ENCODE peak calls at places on chromosomes 13 and 19, in four cellular contexts. One of them, this sample, is unnamed.

GRCh38 chr13:84609716-84610115 is 727.4 kb upstream of the SLITRK1 start:
- DNase-seq in stomach: no peak
- DNase-seq in ovary: no peak
- DNase-seq in adrenal gland: no peak
- DNase-seq in this sample: no peak

GRCh38 chr19:30693179-30693578 is 321.0 kb downstream of the ZNF536 start:
- DNase-seq in stomach: no peak
- DNase-seq in ovary: no peak
- DNase-seq in adrenal gland: no peak
- DNase-seq in this sample: no peak

GRCh38 chr19:2041436-2041685 is 9.7 kb downstream of the MKNK2 start:
- DNase-seq in stomach: no peak
- DNase-seq in ovary: no peak
- DNase-seq in adrenal gland: no peak
- DNase-seq in this sample: peak; percentile 2

GRCh38 chr13:52405767-52406494 is at the start of gene THSD1:
- DNase-seq in stomach: peak; percentile 38
- DNase-seq in ovary: peak; percentile 70
- DNase-seq in adrenal gland: peak; percentile 56
- DNase-seq in this sample: peak; percentile 16

GRCh38 chr13:23518231-23518630 is 52.0 kb upstream of the TNFRSF19 start:
- DNase-seq in stomach: no peak
- DNase-seq in ovary: no peak
- DNase-seq in adrenal gland: no peak
- DNase-seq in this sample: no peak

GRCh38 chr13:113083402-113084061 is 22.1 kb upstream of the F7 start:
- DNase-seq in stomach: no peak
- DNase-seq in ovary: no peak
- DNase-seq in adrenal gland: no peak
- DNase-seq in this sample: peak; percentile 55

GRCh38 chr13:32811297-32811800 is 204.9 kb upstream of the KL start:
- DNase-seq in stomach: no peak
- DNase-seq in ovary: no peak
- DNase-seq in adrenal gland: peak; percentile 13
- DNase-seq in this sample: no peak

GRCh38 chr13:20301391-20302071 is 69.4 kb upstream of the GJB6 start:
- DNase-seq in stomach: no peak
- DNase-seq in ovary: no peak
- DNase-seq in adrenal gland: no peak
- DNase-seq in this sample: no peak

GRCh38 chr13:45297456-45298205 is 43.4 kb downstream of the TPT1 start:
- DNase-seq in stomach: no peak
- DNase-seq in ovary: no peak
- DNase-seq in adrenal gland: no peak
- DNase-seq in this sample: peak; percentile 14

GRCh38 chr19:33294058-33294798 is 8.1 kb downstream of the CEBPA start:
- DNase-seq in stomach: no peak
- DNase-seq in ovary: no peak
- DNase-seq in adrenal gland: peak; percentile 5
- DNase-seq in this sample: no peak

GRCh38 chr19:47719047-47719885 is 6.0 kb downstream of the EHD2 start:
- DNase-seq in stomach: peak; percentile 60
- DNase-seq in ovary: peak; percentile 97
- DNase-seq in adrenal gland: peak; percentile 94
- DNase-seq in this sample: peak; percentile 64

GRCh38 chr19:3142292-3142670 is 6.4 kb downstream of the GNA15 start:
- DNase-seq in stomach: no peak
- DNase-seq in ovary: no peak
- DNase-seq in adrenal gland: peak; percentile 74
- DNase-seq in this sample: no peak

GRCh38 chr19:2441096-2441752 is 13.8 kb upstream of the TIMM13 start:
- DNase-seq in stomach: no peak
- DNase-seq in ovary: no peak
- DNase-seq in adrenal gland: no peak
- DNase-seq in this sample: no peak

GRCh38 chr13:99339736-99340392 is 32.7 kb upstream of the GPR183 start:
- DNase-seq in stomach: peak; percentile 69
- DNase-seq in ovary: no peak
- DNase-seq in adrenal gland: no peak
- DNase-seq in this sample: no peak

GRCh38 chr13:98488736-98489135 is 88.2 kb downstream of the STK24 start:
- DNase-seq in stomach: no peak
- DNase-seq in ovary: no peak
- DNase-seq in adrenal gland: no peak
- DNase-seq in this sample: no peak

GRCh38 chr19:16351133-16351809 is 26.6 kb downstream of the KLF2 start:
- DNase-seq in stomach: no peak
- DNase-seq in ovary: no peak
- DNase-seq in adrenal gland: no peak
- DNase-seq in this sample: no peak

GRCh38 chr19:2607712-2608601 is 94.5 kb downstream of the GNG7 start:
- DNase-seq in stomach: no peak
- DNase-seq in ovary: peak; percentile 38
- DNase-seq in adrenal gland: no peak
- DNase-seq in this sample: no peak

GRCh38 chr19:54029930-54030490 is 33.7 kb downstream of the VSTM1 start:
- DNase-seq in stomach: peak; percentile 66
- DNase-seq in ovary: peak; percentile 45
- DNase-seq in adrenal gland: peak; percentile 36
- DNase-seq in this sample: peak; percentile 23

GRCh38 chr19:56765107-56765506 is 75.4 kb downstream of the PEG3 start:
- DNase-seq in stomach: peak; percentile 30
- DNase-seq in ovary: peak; percentile 88
- DNase-seq in adrenal gland: peak; percentile 75
- DNase-seq in this sample: no peak

GRCh38 chr19:45822716-45823115 is 7.6 kb upstream of the RSPH6A start:
- DNase-seq in stomach: no peak
- DNase-seq in ovary: no peak
- DNase-seq in adrenal gland: no peak
- DNase-seq in this sample: no peak

GRCh38 chr19:737591-738093 is 13.3 kb upstream of the MISP start:
- DNase-seq in stomach: peak; percentile 52
- DNase-seq in ovary: peak; percentile 74
- DNase-seq in adrenal gland: peak; percentile 42
- DNase-seq in this sample: no peak

GRCh38 chr13:114082849-114083645 is 49.4 kb downstream of the RASA3 start:
- DNase-seq in stomach: no peak
- DNase-seq in ovary: no peak
- DNase-seq in adrenal gland: no peak
- DNase-seq in this sample: no peak

GRCh38 chr13:99968521-99969367 is 2.8 kb downstream of the ZIC5 start:
- DNase-seq in stomach: no peak
- DNase-seq in ovary: no peak
- DNase-seq in adrenal gland: no peak
- DNase-seq in this sample: no peak

GRCh38 chr13:24050796-24051715 is 109.5 kb upstream of the SPATA13 start:
- DNase-seq in stomach: no peak
- DNase-seq in ovary: no peak
- DNase-seq in adrenal gland: no peak
- DNase-seq in this sample: no peak

GRCh38 chr19:8530061-8530679 is 16.2 kb upstream of the ZNF414 start:
- DNase-seq in stomach: no peak
- DNase-seq in ovary: no peak
- DNase-seq in adrenal gland: no peak
- DNase-seq in this sample: no peak

GRCh38 chr19:8529369-8530006 is 15.5 kb upstream of the ZNF414 start:
- DNase-seq in stomach: no peak
- DNase-seq in ovary: no peak
- DNase-seq in adrenal gland: no peak
- DNase-seq in this sample: no peak

GRCh38 chr19:8526345-8527062 is 12.5 kb upstream of the ZNF414 start:
- DNase-seq in stomach: peak; percentile 93
- DNase-seq in ovary: peak; percentile 96
- DNase-seq in adrenal gland: peak; percentile 93
- DNase-seq in this sample: peak; percentile 63

GRCh38 chr19:8528500-8528899 is 14.5 kb upstream of the ZNF414 start:
- DNase-seq in stomach: no peak
- DNase-seq in ovary: no peak
- DNase-seq in adrenal gland: no peak
- DNase-seq in this sample: no peak

DNA sequence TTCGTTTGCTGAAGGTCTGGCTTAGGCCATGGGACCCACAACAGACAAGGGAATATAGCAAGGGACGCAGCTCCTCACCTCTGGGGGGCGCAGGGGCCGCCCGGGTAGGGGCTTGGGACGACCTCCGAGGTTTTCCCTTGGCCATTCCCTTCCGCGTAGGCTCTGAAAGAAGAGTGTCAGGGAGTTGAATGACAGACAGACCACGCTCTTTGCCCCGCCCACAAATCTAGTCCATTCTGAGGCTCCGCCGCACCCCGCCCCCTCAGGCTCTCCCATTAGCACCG is 11.4 kb upstream of the ZNF414 start:
- DNase-seq in stomach: no peak
- DNase-seq in ovary: no peak
- DNase-seq in adrenal gland: no peak
- DNase-seq in this sample: no peak
- TF ChIP-seq POLR2A in stomach: no peak
- TF ChIP-seq POLR2A in ovary: no peak
- TF ChIP-seq POLR2A in adrenal gland: peak; percentile 49
- TF ChIP-seq POLR2A in this sample: peak; percentile 17

DNA sequence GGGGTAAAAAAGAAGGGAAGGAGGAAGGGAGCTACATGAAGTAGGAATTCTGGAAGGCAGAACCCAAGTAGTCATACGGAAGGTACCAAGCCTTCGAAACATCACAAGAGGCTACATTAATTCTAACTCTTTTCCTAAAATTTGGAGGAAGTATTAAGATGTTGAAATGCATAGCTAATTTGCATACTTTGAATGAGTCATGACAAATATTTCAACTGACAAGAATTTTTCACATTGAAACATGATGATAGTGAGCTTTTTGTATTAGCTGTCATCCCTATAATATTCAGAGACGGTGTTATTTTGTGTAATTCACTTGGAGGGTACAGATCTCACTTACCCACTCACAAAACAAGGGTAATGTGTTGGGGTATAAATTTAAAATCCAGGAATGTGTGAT is 9.1 kb upstream of the ACOD1 start:
- DNase-seq in stomach: no peak
- DNase-seq in ovary: no peak
- DNase-seq in adrenal gland: no peak
- DNase-seq in this sample: no peak
- H3K27ac ChIP-seq in stomach: no peak overlapping the region
- H3K27ac ChIP-seq in ovary: no peak overlapping the region
- H3K27ac ChIP-seq in adrenal gland: no peak overlapping the region
- H3K27ac ChIP-seq in this sample: no peak overlapping the region

GRCh38 chr19:17910776-17911360 is 21.9 kb upstream of the CCDC124 start:
- DNase-seq in stomach: no peak
- DNase-seq in ovary: no peak
- DNase-seq in adrenal gland: no peak
- DNase-seq in this sample: no peak

GRCh38 chr19:17920527-17920926 is 12.3 kb upstream of the CCDC124 start:
- DNase-seq in stomach: no peak
- DNase-seq in ovary: no peak
- DNase-seq in adrenal gland: no peak
- DNase-seq in this sample: no peak

GRCh38 chr19:17915940-17916593 is 16.7 kb upstream of the CCDC124 start:
- DNase-seq in stomach: peak; percentile 44
- DNase-seq in ovary: no peak
- DNase-seq in adrenal gland: no peak
- DNase-seq in this sample: no peak
- H3K27me3 ChIP-seq in stomach: peaks cover 16% of the 10 kb centered on the region
- H3K27me3 ChIP-seq in ovary: no peaks in the 10 kb centered on the region
- H3K27me3 ChIP-seq in adrenal gland: peaks cover 5% of the 10 kb centered on the region
- H3K27me3 ChIP-seq in this sample: peaks cover 7% of the 10 kb centered on the region

GRCh38 chr13:37791699-37792098 is 77.9 kb downstream of the TRPC4 start:
- DNase-seq in stomach: no peak
- DNase-seq in ovary: no peak
- DNase-seq in adrenal gland: no peak
- DNase-seq in this sample: no peak

GRCh38 chr13:37788346-37788745 is 81.2 kb downstream of the TRPC4 start:
- DNase-seq in stomach: no peak
- DNase-seq in ovary: no peak
- DNase-seq in adrenal gland: no peak
- DNase-seq in this sample: no peak
- TF ChIP-seq POLR2A in stomach: no peak
- TF ChIP-seq POLR2A in ovary: no peak
- TF ChIP-seq POLR2A in adrenal gland: no peak
- TF ChIP-seq POLR2A in this sample: no peak

GRCh38 chr13:38350114-38350617 is 515 bp downstream of the UFM1 start:
- DNase-seq in stomach: peak; percentile 74
- DNase-seq in ovary: peak; percentile 72
- DNase-seq in adrenal gland: peak; percentile 78
- DNase-seq in this sample: peak; percentile 55
- H3K27ac ChIP-seq in stomach: peak overlapping the region; percentile 96
- H3K27ac ChIP-seq in ovary: peak overlapping the region; percentile 71
- H3K27ac ChIP-seq in adrenal gland: peak overlapping the region; percentile 91
- H3K27ac ChIP-seq in this sample: peak overlapping the region; percentile 94

DNA sequence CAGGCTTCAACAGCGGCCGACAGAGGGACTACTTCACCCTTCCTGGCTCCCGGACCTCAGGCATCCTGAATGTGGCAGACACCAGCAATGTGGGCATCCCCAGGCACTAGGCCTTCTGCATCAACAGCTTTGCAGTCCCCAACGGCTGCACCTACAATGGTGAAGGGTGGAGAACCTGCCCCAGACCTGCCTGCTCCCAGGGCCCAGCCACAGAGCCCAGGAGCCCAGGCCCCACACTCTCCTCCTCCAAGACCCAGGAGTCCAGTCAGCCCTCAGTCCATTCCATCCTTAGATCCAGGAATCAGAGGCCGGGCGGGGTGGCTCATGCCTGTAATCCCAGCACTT is 34.5 kb downstream of the HPN start:
- DNase-seq in stomach: no peak
- DNase-seq in ovary: no peak
- DNase-seq in adrenal gland: no peak
- DNase-seq in this sample: no peak
- H3K27me3 ChIP-seq in stomach: no peaks in the 10 kb centered on the region
- H3K27me3 ChIP-seq in ovary: no peaks in the 10 kb centered on the region
- H3K27me3 ChIP-seq in adrenal gland: peaks cover 3% of the 10 kb centered on the region
- H3K27me3 ChIP-seq in this sample: no peaks in the 10 kb centered on the region

GRCh38 chr13:41107584-41108014 is 25.0 kb downstream of the KBTBD6 start:
- DNase-seq in stomach: no peak
- DNase-seq in ovary: no peak
- DNase-seq in adrenal gland: no peak
- DNase-seq in this sample: no peak
- TF ChIP-seq POLR2A in stomach: no peak
- TF ChIP-seq POLR2A in ovary: no peak
- TF ChIP-seq POLR2A in adrenal gland: no peak
- TF ChIP-seq POLR2A in this sample: no peak

GRCh38 chr19:12550951-12551832 is at the start of gene ZNF564:
- DNase-seq in stomach: peak; percentile 95
- DNase-seq in ovary: peak; percentile 92
- DNase-seq in adrenal gland: peak; percentile 98
- DNase-seq in this sample: peak; percentile 97
- H3K27ac ChIP-seq in stomach: peak within 1 kb of the TSS; percentile 94
- H3K27ac ChIP-seq in ovary: peak within 1 kb of the TSS; percentile 96
- H3K27ac ChIP-seq in adrenal gland: peak within 1 kb of the TSS; percentile 94
- H3K27ac ChIP-seq in this sample: peak within 1 kb of the TSS; percentile 92

GRCh38 chr19:51715850-51716249 is 7.9 kb downstream of the HAS1 start:
- DNase-seq in stomach: no peak
- DNase-seq in ovary: no peak
- DNase-seq in adrenal gland: no peak
- DNase-seq in this sample: no peak
- H3K27me3 ChIP-seq in stomach: peaks cover 52% of the 10 kb centered on the region
- H3K27me3 ChIP-seq in ovary: no peaks in the 10 kb centered on the region
- H3K27me3 ChIP-seq in adrenal gland: peaks cover 25% of the 10 kb centered on the region
- H3K27me3 ChIP-seq in this sample: peaks cover 24% of the 10 kb centered on the region